ENCODE peak calls at places on chromosomes 4 and X, in four cellular contexts. One of them, this sample, is unnamed.

GRCh38 chrX:153499876-153500275 is 5.1 kb downstream of the BGN start:
- DNase-seq in K562: no peak
- DNase-seq in HepG2: no peak
- DNase-seq in GM12878: no peak
- DNase-seq in this sample: no peak

GRCh38 chr4:88106205-88106604 is 52.2 kb downstream of the ABCG2 start:
- DNase-seq in K562: no peak
- DNase-seq in GM12878: no peak
- DNase-seq in HepG2: no peak
- DNase-seq in this sample: peak

GRCh38 chrX:20101927-20102581 is 14.7 kb downstream of the MAP7D2 start:
- DNase-seq in HepG2: no peak
- DNase-seq in GM12878: no peak
- DNase-seq in K562: no peak
- DNase-seq in this sample: no peak

GRCh38 chr4:101824500-101824899 is 34.0 kb downstream of the BANK1 start:
- DNase-seq in GM12878: no peak
- DNase-seq in HepG2: no peak
- DNase-seq in K562: no peak
- DNase-seq in this sample: no peak

GRCh38 chrX:132407704-132408103 is 81.1 kb downstream of the MBNL3 start:
- DNase-seq in GM12878: no peak
- DNase-seq in HepG2: no peak
- DNase-seq in K562: no peak
- DNase-seq in this sample: no peak

GRCh38 chrX:15204130-15204751 is 65.6 kb downstream of the ASB9 start:
- DNase-seq in GM12878: peak
- DNase-seq in HepG2: no peak
- DNase-seq in K562: no peak
- DNase-seq in this sample: no peak

GRCh38 chr4:126766266-126766665 is 866.5 kb upstream of the INTU start:
- DNase-seq in K562: no peak
- DNase-seq in GM12878: no peak
- DNase-seq in HepG2: no peak
- DNase-seq in this sample: no peak

GRCh38 chr4:91170756-91171155 is 1043.6 kb downstream of the CCSER1 start:
- DNase-seq in HepG2: no peak
- DNase-seq in K562: no peak
- DNase-seq in GM12878: no peak
- DNase-seq in this sample: no peak

GRCh38 chr4:47926667-47927258 is 12.4 kb upstream of the NFXL1 start:
- DNase-seq in K562: peak
- DNase-seq in HepG2: peak
- DNase-seq in GM12878: no peak
- DNase-seq in this sample: peak

GRCh38 chr4:175970734-175971133 is 94.9 kb upstream of the WDR17 start:
- DNase-seq in HepG2: no peak
- DNase-seq in K562: no peak
- DNase-seq in GM12878: no peak
- DNase-seq in this sample: no peak

GRCh38 chr4:148376151-148376550 is 66.1 kb downstream of the NR3C2 start:
- DNase-seq in K562: no peak
- DNase-seq in HepG2: peak
- DNase-seq in GM12878: no peak
- DNase-seq in this sample: no peak

GRCh38 chr4:88008133-88008621 is 742 bp downstream of the PKD2 start:
- DNase-seq in HepG2: peak
- DNase-seq in K562: peak
- DNase-seq in GM12878: no peak
- DNase-seq in this sample: peak

GRCh38 chr4:169249214-169249973 is 21.4 kb downstream of the SH3RF1 start:
- DNase-seq in GM12878: no peak
- DNase-seq in K562: no peak
- DNase-seq in HepG2: peak
- DNase-seq in this sample: peak

GRCh38 chrX:95325185-95325584 is 1359.5 kb upstream of the DIAPH2 start:
- DNase-seq in GM12878: no peak
- DNase-seq in K562: no peak
- DNase-seq in HepG2: no peak
- DNase-seq in this sample: no peak

GRCh38 chr4:124970011-124970410 is 257.5 kb upstream of the ANKRD50 start:
- DNase-seq in HepG2: no peak
- DNase-seq in K562: no peak
- DNase-seq in GM12878: no peak
- DNase-seq in this sample: no peak

GRCh38 chr4:143133966-143134365 is 50.8 kb upstream of the USP38 start:
- DNase-seq in HepG2: no peak
- DNase-seq in GM12878: no peak
- DNase-seq in K562: no peak
- DNase-seq in this sample: no peak

GRCh38 chr4:63620271-63620670 is 789.0 kb downstream of the TECRL start:
- DNase-seq in HepG2: no peak
- DNase-seq in GM12878: no peak
- DNase-seq in K562: no peak
- DNase-seq in this sample: no peak

GRCh38 chr4:56512166-56512565 is 6.6 kb downstream of the ARL9 start:
- DNase-seq in HepG2: no peak
- DNase-seq in GM12878: no peak
- DNase-seq in K562: peak
- DNase-seq in this sample: no peak
- TF ChIP-seq POLR2AphosphoS2 in HepG2: no peak
- TF ChIP-seq POLR2AphosphoS2 in GM12878: no peak
- TF ChIP-seq POLR2AphosphoS2 in K562: no peak
- TF ChIP-seq POLR2AphosphoS2 in this sample: no peak

GRCh38 chrX:45515262-45516215 is 314.9 kb upstream of the DIPK2B start:
- DNase-seq in GM12878: no peak
- DNase-seq in K562: peak
- DNase-seq in HepG2: peak
- DNase-seq in this sample: peak
- TF ChIP-seq BHLHE40 in GM12878: no peak
- TF ChIP-seq BHLHE40 in K562: no peak
- TF ChIP-seq BHLHE40 in HepG2: no peak
- TF ChIP-seq BHLHE40 in this sample: no peak

DNA sequence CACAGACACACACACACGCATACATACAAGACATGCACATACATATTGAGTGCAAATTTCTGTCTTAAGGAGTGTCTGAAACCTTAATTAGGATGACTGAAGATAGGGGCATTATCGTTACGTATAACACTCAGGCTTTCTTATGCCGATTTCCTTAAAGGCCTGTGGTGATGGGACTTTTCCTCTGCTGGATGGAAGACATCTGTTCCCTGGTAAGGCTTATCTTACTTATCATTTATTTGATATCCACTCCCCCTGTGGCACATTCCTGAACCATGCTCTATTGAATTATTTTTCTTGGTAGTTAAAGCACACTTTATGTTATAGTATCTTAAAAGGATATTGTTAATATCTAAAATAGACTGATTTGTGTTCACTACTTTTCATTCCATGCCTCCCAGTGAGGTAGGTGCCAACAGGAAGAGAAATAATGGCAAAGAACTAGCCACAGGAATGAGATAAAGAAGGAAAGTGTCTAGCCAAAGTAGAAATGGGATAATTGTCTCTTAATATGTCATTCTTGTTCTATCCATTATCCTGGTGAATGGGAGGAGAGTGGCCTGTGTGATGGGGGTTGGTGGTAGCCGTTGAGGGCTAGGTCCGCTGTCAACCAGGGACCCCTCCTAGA is 92.9 kb upstream of the GPRIN3 start:
- DNase-seq in K562: no peak
- DNase-seq in GM12878: no peak
- DNase-seq in HepG2: no peak
- DNase-seq in this sample: no peak
- TF ChIP-seq POLR2AphosphoS2 in K562: no peak
- TF ChIP-seq POLR2AphosphoS2 in GM12878: no peak
- TF ChIP-seq POLR2AphosphoS2 in HepG2: no peak
- TF ChIP-seq POLR2AphosphoS2 in this sample: no peak

GRCh38 chr4:99436462-99436861 is 1.3 kb upstream of the ADH7 start:
- DNase-seq in GM12878: no peak
- DNase-seq in K562: no peak
- DNase-seq in HepG2: no peak
- DNase-seq in this sample: no peak

GRCh38 chr4:99436976-99437655 is 2.0 kb upstream of the ADH7 start:
- DNase-seq in K562: no peak
- DNase-seq in HepG2: no peak
- DNase-seq in GM12878: no peak
- DNase-seq in this sample: no peak

GRCh38 chr4:99437686-99438577 is 2.8 kb upstream of the ADH7 start:
- DNase-seq in GM12878: no peak
- DNase-seq in K562: peak
- DNase-seq in HepG2: no peak
- DNase-seq in this sample: no peak

GRCh38 chr4:99435154-99435553 is at the start of gene ADH7:
- DNase-seq in K562: no peak
- DNase-seq in HepG2: no peak
- DNase-seq in GM12878: no peak
- DNase-seq in this sample: no peak

DNA sequence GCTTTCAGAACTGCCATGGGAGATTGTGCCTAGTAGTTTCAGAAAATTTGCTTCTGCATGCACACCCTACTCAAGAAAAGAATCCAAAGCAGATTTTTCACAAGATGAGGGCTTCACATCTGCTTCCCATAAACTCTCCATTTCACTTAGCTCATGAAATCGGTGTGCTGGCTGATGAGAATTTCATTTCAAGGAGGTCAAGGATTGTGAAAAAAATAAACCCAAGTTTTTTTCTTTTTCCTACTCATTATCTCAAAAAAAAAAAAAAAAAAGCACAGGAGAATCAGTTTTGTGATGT is 3.4 kb upstream of the ADH7 start:
- DNase-seq in GM12878: no peak
- DNase-seq in K562: no peak
- DNase-seq in HepG2: no peak
- DNase-seq in this sample: no peak
- TF ChIP-seq BHLHE40 in GM12878: no peak
- TF ChIP-seq BHLHE40 in K562: no peak
- TF ChIP-seq BHLHE40 in HepG2: no peak
- TF ChIP-seq BHLHE40 in this sample: no peak

GRCh38 chr4:7395635-7396034 is 39.1 kb downstream of the PSAPL1 start:
- DNase-seq in HepG2: no peak
- DNase-seq in GM12878: no peak
- DNase-seq in K562: no peak
- DNase-seq in this sample: no peak
- TF ChIP-seq POLR2AphosphoS2 in HepG2: no peak
- TF ChIP-seq POLR2AphosphoS2 in GM12878: no peak
- TF ChIP-seq POLR2AphosphoS2 in K562: no peak
- TF ChIP-seq POLR2AphosphoS2 in this sample: no peak

DNA sequence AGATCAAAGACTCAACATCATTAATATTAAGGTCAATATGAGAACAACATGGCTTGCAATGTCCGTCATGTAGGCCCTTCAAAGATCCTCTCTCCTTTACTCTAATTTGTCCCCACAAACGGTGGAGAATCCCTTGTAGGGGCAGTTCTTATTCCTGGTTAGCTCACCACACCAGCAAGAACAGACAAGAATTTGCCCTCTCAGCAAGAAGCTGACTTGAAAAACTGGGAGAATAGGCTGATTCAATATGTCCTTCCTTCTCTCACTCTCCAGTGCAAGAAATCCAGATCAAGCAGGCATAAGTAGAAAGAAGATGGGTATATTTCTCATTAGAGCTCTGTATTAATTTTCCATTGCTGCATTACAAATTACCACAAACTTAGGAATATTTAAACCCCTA is 704.2 kb upstream of the SLIT2 start:
- DNase-seq in HepG2: no peak
- DNase-seq in K562: no peak
- DNase-seq in GM12878: no peak
- DNase-seq in this sample: no peak
- TF ChIP-seq BHLHE40 in HepG2: no peak
- TF ChIP-seq BHLHE40 in K562: no peak
- TF ChIP-seq BHLHE40 in GM12878: no peak
- TF ChIP-seq BHLHE40 in this sample: no peak

DNA sequence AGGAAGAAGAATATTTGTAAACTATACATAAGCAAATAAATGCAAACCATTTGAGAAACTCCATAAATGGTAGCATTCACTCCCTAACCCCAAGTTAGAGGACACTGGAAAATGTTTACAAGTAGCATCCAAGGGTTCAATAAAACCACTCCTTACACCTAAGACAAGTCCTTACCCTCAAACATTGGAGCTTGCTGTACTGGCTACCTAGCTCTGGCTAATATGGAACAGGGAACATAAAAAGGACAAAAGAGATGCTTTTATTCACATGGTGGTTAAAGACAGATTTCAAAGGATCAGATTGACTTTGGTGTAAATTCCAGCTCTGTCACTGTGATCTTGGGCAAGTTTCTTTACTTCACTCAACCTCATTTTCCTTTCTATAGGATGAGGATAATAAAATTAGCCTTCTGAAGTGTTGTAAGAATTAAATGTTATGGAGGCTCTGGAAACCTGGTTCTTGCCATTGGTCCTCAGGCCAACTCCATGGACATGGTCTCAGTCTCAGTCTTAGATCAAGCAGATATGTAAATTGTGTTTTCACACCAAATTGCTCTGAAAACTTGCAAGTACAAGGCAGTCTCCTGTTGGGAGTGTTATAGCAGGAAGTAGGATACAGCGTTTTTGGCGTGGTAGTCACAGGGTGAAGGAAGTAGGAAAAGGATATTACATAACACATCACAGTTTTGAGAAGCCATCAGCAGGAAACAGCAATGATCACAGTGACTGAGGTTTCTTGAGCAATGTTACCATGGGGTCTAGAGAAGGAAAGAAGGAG is 3.3 kb downstream of the CXCL1 start:
- DNase-seq in GM12878: no peak
- DNase-seq in HepG2: no peak
- DNase-seq in K562: no peak
- DNase-seq in this sample: no peak
- TF ChIP-seq POLR2AphosphoS2 in GM12878: no peak
- TF ChIP-seq POLR2AphosphoS2 in HepG2: no peak
- TF ChIP-seq POLR2AphosphoS2 in K562: no peak
- TF ChIP-seq POLR2AphosphoS2 in this sample: no peak

This sample was measured in A549.